ENCODE peak calls at places on chromosomes 11 and 22, in four cellular contexts. E is HepG2, N is H1, H is GM12878. K is an unnamed sample.

GRCh38 chr11:62456630-62457029 is 37.8 kb downstream of the SCGB1A1 start:
- DNase-seq in N (no peak), H (no peak), E (no peak), K (no peak)

GRCh38 chr11:117868815-117869642 is 7.4 kb downstream of the FXYD6 start:
- DNase-seq in N (no peak), E (no peak), H (no peak), K (no peak)

GRCh38 chr11:69803604-69804218 is 15.5 kb downstream of the FGF3 start:
- DNase-seq in E (no peak), N (no peak), H (no peak), K (no peak)

GRCh38 chr11:100889758-100890157 is 202.7 kb downstream of the ARHGAP42 start:
- DNase-seq in N (no peak), E (no peak), H (no peak), K (no peak)

GRCh38 chr11:122690801-122691649 is 35.5 kb downstream of the UBASH3B start:
- DNase-seq in E (no peak), N (no peak), H (no peak), K (no peak)

GRCh38 chr11:116917632-116918031 is 80.2 kb upstream of the APOA1 start:
- DNase-seq in E (no peak), H (no peak), N (no peak), K (no peak)

GRCh38 chr11:60498853-60499252 is 6.3 kb downstream of the MS4A12 start:
- DNase-seq in E (no peak), N (no peak), H (peak), K (no peak)

GRCh38 chr11:60918251-60918940 is 4.4 kb downstream of the TMEM109 start:
- DNase-seq in N (no peak), H (no peak), E (no peak), K (no peak)

GRCh38 chr11:14320020-14320419 is 39.0 kb downstream of the RRAS2 start:
- DNase-seq in N (no peak), E (no peak), H (peak), K (no peak)

GRCh38 chr11:33394431-33395109 is 137.4 kb downstream of the HIPK3 start:
- DNase-seq in H (no peak), E (no peak), N (no peak), K (no peak)

GRCh38 chr11:106391771-106392412 is 314.4 kb downstream of the AASDHPPT start:
- DNase-seq in N (no peak), H (no peak), E (no peak), K (no peak)

GRCh38 chr11:94544832-94545640 is 1.3 kb downstream of the FUT4 start:
- DNase-seq in E (no peak), N (peak), H (no peak), K (no peak)

GRCh38 chr11:34531663-34532062 is 18.1 kb upstream of the ELF5 start:
- DNase-seq in N (no peak), E (no peak), H (no peak), K (no peak)

GRCh38 chr22:28702891-28703290 is 23.3 kb upstream of the TTC28 start:
- DNase-seq in E (no peak), H (no peak), N (no peak), K (no peak)

GRCh38 chr11:78061921-78062311 is 1.7 kb upstream of the THRSP start:
- DNase-seq in E (peak), H (no peak), N (no peak), K (no peak)

GRCh38 chr11:68256331-68256741 is 15.4 kb downstream of the C11orf24 start:
- DNase-seq in E (peak), H (no peak), N (no peak), K (no peak)

GRCh38 chr11:78334109-78334508 is 83.5 kb downstream of the GAB2 start:
- DNase-seq in N (no peak), H (no peak), E (no peak), K (no peak)

GRCh38 chr22:50508897-50509296 is 873 bp downstream of the NCAPH2 start:
- DNase-seq in H (no peak), N (no peak), E (no peak), K (no peak)

GRCh38 chr22:17634696-17635095 is 3.9 kb upstream of the BCL2L13 start:
- DNase-seq in H (no peak), N (no peak), E (no peak), K (no peak)

GRCh38 chr22:47376322-47376700 is 613.9 kb downstream of the TBC1D22A start:
- DNase-seq in N (no peak), H (no peak), E (no peak), K (no peak)

GRCh38 chr11:17610402-17610894 is 63.4 kb downstream of the OTOG start:
- DNase-seq in H (no peak), E (no peak), N (no peak), K (no peak)
- TF ChIP-seq SUZ12 in H (no peak), E (no peak), N (no peak), K (no peak)

DNA sequence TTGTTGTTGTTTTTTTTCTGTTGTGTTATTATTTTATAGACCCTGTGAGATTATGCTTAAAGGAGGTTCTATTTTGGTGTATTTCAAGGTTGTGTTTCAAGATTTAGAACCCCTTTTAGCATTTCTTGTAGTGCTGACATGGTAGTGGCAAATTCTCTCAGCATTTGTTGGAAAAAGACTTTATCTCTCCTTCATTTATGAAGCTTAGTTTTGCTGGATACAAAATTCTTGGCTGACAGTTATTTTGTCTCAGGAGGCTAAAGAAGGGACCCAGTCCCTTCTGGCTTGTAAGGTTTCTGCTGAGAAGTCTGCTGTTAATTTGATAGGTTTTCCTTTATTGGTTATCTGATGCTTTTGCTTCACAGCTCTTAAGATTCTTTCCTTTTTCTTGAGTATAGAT is 40.7 kb upstream of the ARHGAP20 start:
- DNase-seq in N (no peak), H (no peak), E (no peak), K (no peak)
- TF ChIP-seq YY1 in N (no peak), H (no peak), E (no peak), K (no peak)

GRCh38 chr11:105000797-105001196 is 22.2 kb downstream of the CASP5 start:
- DNase-seq in E (no peak), N (peak), H (peak), K (peak)
- TF ChIP-seq SUZ12 in E (no peak), N (no peak), H (no peak), K (no peak)

GRCh38 chr11:130894322-130895025 is 21.8 kb downstream of the SNX19 start:
- DNase-seq in N (peak), H (peak), E (peak), K (peak)
- TF ChIP-seq YY1 in N (peak), H (no peak), E (no peak), K (no peak)

GRCh38 chr22:19496324-19496630 is 16.6 kb downstream of the CDC45 start:
- DNase-seq in N (no peak), H (no peak), E (no peak), K (no peak)
- TF ChIP-seq SUZ12 in N (no peak), H (no peak), E (no peak), K (no peak)

DNA sequence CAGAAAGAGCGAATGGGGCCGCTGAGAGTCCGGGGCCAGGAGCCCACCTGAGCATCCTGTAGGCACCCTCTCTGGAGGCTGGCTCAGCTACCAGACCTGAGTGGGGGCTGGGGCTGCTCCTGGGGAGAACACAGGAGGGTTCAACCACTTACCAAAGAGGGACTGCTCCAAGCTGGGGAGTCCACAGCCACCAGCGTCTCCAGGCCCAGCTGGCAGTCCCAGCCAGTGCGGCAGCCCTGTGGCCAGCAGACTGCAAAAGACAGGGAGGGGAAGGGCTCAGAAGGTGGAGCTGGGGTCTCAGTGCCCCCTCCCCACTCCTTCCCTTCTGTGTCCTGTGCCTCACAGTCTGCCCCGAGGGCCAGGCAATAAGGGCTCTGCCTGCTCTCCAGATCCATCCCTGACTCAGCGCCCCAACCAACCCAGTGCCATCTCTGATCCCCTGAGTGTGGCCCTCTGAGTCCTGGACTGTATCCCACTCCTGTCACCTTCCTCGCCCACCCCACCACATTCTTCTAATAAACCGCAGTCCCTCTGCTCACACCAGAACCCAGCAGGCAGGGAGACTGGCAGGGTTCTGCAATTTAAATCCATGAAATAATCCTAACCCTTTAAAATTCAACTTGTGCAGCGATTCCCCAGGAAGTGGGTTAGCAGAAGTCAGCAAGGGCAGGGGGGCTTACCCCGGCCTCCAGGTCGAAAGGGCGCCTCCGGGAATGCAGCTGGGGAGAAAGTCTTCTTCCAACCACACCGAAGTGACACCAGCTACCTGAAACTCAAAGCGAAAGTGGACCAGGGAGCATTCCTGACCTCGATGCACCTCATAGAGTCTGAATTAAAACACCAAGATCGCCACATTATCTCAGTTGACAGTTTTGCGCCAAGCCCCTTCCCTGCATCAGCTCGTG is 13.3 kb downstream of the CHST1 start:
- DNase-seq in H (no peak), E (no peak), N (peak), K (no peak)
- TF ChIP-seq YY1 in H (no peak), E (no peak), N (no peak), K (no peak)

GRCh38 chr11:6687876-6688275 is 4.7 kb upstream of the MRPL17 start:
- DNase-seq in E (no peak), H (no peak), N (no peak), K (no peak)

GRCh38 chr11:6694229-6694535 is 11.0 kb upstream of the MRPL17 start:
- DNase-seq in H (no peak), N (no peak), E (no peak), K (no peak)

GRCh38 chr11:6692128-6692527 is 9.0 kb upstream of the MRPL17 start:
- DNase-seq in N (no peak), E (no peak), H (no peak), K (no peak)

GRCh38 chr11:6695377-6695776 is 12.2 kb upstream of the MRPL17 start:
- DNase-seq in H (no peak), N (no peak), E (no peak), K (no peak)

DNA sequence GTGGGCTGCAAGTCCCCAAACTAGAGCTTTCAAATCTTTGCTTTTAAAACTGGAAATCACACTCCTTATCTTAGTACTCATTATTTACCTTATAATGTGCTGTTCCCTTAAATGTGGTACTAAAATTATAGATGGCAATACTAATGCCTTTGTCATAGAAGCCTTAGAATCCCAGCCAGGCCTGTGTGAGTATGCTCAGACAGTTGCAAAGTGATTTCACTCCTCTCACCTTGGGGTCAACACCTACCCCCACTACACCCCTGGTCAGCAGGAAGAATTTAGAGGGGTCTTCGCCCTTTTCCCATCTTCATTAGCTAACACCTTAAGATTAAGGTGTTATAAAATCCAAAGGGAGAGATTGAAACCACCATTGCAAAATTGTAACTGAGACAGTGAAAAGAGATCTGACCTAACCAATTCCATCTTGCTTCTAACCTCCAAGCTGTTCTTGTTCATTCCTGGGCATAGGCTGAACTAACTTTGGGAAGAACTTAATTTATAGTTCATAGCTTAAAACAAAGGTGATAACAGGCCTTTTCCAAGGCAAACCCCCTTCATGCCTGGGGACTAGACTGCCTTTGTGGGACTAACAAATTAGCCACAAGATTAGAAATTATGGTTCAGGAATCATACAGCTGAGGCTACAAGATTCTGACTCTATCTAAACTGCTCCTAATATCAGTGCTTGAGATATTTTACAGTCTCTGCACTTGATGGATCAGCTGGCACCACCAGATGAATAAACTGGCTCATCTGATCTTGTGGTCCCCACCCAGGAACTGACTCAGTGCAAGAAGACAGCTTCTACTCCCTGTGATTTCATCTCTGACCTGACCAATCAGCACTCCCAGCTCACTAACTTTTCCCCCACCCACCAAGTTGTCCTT is 10.4 kb upstream of the MRPL17 start:
- DNase-seq in N (no peak), E (no peak), H (no peak), K (no peak)
- TF ChIP-seq SUZ12 in N (no peak), E (no peak), H (no peak), K (no peak)